ENCODE peak calls at places on chromosomes 7 and 10, in five cellular contexts. S is H1, P is H9, H is trophoblast cell, L is mesenchymal stem cell. J is an unnamed sample.
A peak's percentile ranks its signal among the peaks of the same experiment; 100 is the strongest.

GRCh38 chr10:125812128-125812527 is 10.9 kb downstream of the UROS start:
- DNase-seq in S (no peak), P (no peak), H (no peak), L (no peak), J (no peak)

GRCh38 chr10:22988581-22989360 is 60.9 kb downstream of the ARMC3 start:
- DNase-seq in S (no peak), P (no peak), H (peak; percentile 89), L (peak; percentile 65), J (peak; percentile 60)

GRCh38 chr7:80263321-80263720 is 128.7 kb downstream of the GNAI1 start:
- DNase-seq in S (no peak), P (no peak), H (no peak), L (no peak), J (no peak)

GRCh38 chr10:86668297-86669165 is at the start of gene LDB3:
- DNase-seq in S (no peak), P (no peak), H (no peak), L (peak; percentile 51), J (no peak)

GRCh38 chr10:78515037-78515872 is 481.6 kb downstream of the RPS24 start:
- DNase-seq in S (no peak), P (peak; percentile 4), H (peak; percentile 21), L (no peak), J (no peak)

GRCh38 chr7:28564755-28565374 is 152.5 kb downstream of the CREB5 start:
- DNase-seq in S (no peak), P (no peak), H (no peak), L (no peak), J (no peak)

GRCh38 chr10:117699436-117700075 is 157.0 kb downstream of the EMX2 start:
- DNase-seq in S (no peak), P (no peak), H (no peak), L (no peak), J (no peak)

GRCh38 chr10:58209669-58210068 is 58.0 kb downstream of the IPMK start:
- DNase-seq in S (no peak), P (no peak), H (no peak), L (no peak), J (no peak)

GRCh38 chr10:87547734-87548311 is 43.1 kb downstream of the MINPP1 start:
- DNase-seq in S (no peak), P (no peak), H (peak; percentile 23), L (peak; percentile 71), J (peak; percentile 6)

GRCh38 chr10:58174831-58175230 is 92.9 kb downstream of the IPMK start:
- DNase-seq in S (no peak), P (no peak), H (no peak), L (no peak), J (no peak)

GRCh38 chr7:96408881-96409280 is 87.0 kb upstream of the SLC25A13 start:
- DNase-seq in S (no peak), P (no peak), H (no peak), L (no peak), J (no peak)

GRCh38 chr7:96410440-96410839 is 88.5 kb upstream of the SLC25A13 start:
- DNase-seq in S (no peak), P (no peak), H (no peak), L (no peak), J (no peak)

GRCh38 chr7:96402913-96403312 is 81.0 kb upstream of the SLC25A13 start:
- DNase-seq in S (no peak), P (no peak), H (no peak), L (no peak), J (no peak)

DNA sequence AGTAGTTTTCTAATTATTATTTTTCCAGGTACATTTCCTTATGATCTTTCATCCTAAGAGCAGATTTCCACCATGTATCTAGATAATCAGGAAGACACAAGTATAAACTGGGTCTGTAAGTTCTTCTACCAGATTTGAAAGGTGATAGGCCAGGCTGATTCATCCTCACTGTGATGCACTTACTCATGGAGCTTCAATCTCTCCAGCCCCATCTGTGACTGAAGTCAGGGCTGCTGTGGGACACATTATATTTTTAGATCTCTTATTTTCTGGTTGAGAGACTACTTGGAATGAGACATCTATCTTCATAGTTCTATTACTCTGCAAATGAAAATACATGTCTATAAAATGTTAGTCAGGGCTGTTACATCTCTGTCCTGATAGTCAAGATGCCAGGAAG is 85.5 kb upstream of the SLC25A13 start:
- DNase-seq in S (no peak), P (no peak), H (peak; percentile 29), L (peak; percentile 11), J (no peak)
- H3K27ac ChIP-seq in S (no peak overlapping the region), P (no peak overlapping the region), H (no peak overlapping the region), L (no peak overlapping the region), J (no peak overlapping the region)

GRCh38 chr7:155469311-155470185 is 11.6 kb downstream of the EN2 start:
- DNase-seq in S (no peak), P (no peak), H (no peak), L (no peak), J (no peak)

GRCh38 chr7:155471728-155472127 is 13.8 kb downstream of the EN2 start:
- DNase-seq in S (no peak), P (peak; percentile 24), H (no peak), L (no peak), J (no peak)

GRCh38 chr7:155467846-155468821 is 10.2 kb downstream of the EN2 start:
- DNase-seq in S (no peak), P (peak; percentile 71), H (no peak), L (no peak), J (no peak)

GRCh38 chr7:155470186-155470487 is 12.2 kb downstream of the EN2 start:
- DNase-seq in S (no peak), P (no peak), H (no peak), L (no peak), J (no peak)

DNA sequence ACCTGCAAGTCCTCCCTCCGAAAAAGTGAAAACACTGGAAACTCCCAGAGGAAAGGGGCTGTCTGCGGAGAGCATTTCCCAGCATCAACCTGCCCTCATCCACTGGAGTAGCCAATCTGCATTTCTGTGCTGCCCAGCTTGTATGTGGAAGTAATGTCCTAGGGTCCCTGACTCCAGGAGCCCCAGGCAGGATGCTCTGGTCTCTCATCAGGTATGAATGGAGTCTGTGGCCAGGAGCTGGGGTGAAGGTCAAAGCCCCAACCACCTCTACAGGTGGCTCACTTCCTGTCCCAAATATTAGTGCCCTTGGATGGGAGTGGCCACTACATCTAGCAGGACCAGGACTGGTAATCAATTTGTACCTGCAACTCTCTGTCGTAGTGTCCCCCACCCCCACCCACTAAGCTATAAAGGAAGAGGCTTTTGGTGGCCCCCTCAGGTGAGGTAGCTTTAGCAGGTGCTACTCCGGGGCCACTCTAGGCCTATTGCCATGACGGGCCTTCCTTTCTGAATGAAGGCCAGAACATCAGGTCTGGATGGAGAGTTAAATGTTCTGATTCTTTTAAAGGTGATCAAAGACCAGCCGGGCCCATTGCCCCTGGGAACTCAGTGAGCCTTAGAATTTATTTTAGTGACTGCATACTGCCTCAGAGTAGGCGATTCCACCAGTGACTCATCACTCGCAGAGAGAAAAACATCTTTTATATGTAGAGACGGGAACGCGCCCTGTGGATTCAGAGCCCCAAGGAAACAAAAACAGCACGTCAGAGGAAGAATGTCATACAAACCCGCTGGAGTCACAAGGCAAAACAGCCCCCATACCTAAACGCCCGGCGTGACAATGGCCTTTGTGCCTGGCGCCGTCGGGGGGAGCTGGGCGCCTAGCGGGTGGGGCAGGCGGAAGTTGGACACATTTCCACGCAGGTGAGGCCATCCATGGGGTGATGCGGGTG is 13.0 kb downstream of the EN2 start:
- DNase-seq in S (no peak), P (peak; percentile 25), H (no peak), L (no peak), J (no peak)
- H2BK12ac ChIP-seq in S (peak overlapping the region; percentile 55), P (no peak overlapping the region), H (no peak overlapping the region), L (no peak overlapping the region), J (no peak overlapping the region)

GRCh38 chr10:34187201-34187600 is 627.9 kb downstream of the PARD3 start:
- DNase-seq in S (no peak), P (no peak), H (no peak), L (peak; percentile 23), J (no peak)

GRCh38 chr10:34186013-34186412 is 629.1 kb downstream of the PARD3 start:
- DNase-seq in S (no peak), P (no peak), H (no peak), L (no peak), J (no peak)

GRCh38 chr10:34189830-34190229 is 625.3 kb downstream of the PARD3 start:
- DNase-seq in S (no peak), P (no peak), H (no peak), L (no peak), J (no peak)

GRCh38 chr10:34186740-34187139 is 628.4 kb downstream of the PARD3 start:
- DNase-seq in S (no peak), P (no peak), H (no peak), L (no peak), J (no peak)

DNA sequence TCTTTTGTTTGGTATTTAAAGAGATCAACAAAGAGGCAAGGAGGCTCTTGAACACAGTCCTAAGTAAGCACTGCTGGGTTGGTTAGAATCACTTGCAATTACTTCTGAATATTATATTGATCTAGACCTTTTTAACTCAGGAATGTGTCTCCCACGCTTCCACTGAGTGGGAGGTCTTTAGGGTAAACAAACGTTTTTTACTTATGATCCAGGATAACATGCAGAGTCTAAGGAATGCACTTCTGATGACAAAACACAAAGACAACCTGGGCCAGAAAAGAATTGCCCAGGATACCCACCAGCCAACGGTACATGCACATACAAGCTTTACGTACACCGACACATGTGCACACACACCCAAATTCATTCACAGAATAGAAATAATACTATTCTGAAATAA is 626.9 kb downstream of the PARD3 start:
- DNase-seq in S (no peak), P (no peak), H (no peak), L (no peak), J (no peak)
- H3K27ac ChIP-seq in S (no peak overlapping the region), P (no peak overlapping the region), H (no peak overlapping the region), L (no peak overlapping the region), J (no peak overlapping the region)

GRCh38 chr7:129599174-129599573 is 12.3 kb upstream of the NRF1 start:
- DNase-seq in S (no peak), P (no peak), H (no peak), L (no peak), J (no peak)

GRCh38 chr7:129591868-129592267 is 19.7 kb upstream of the NRF1 start:
- DNase-seq in S (no peak), P (no peak), H (peak; percentile 91), L (no peak), J (no peak)

GRCh38 chr7:129597672-129598071 is 13.8 kb upstream of the NRF1 start:
- DNase-seq in S (no peak), P (no peak), H (no peak), L (no peak), J (no peak)
- H2BK12ac ChIP-seq in S (no peak overlapping the region), P (no peak overlapping the region), H (no peak overlapping the region), L (no peak overlapping the region), J (no peak overlapping the region)

DNA sequence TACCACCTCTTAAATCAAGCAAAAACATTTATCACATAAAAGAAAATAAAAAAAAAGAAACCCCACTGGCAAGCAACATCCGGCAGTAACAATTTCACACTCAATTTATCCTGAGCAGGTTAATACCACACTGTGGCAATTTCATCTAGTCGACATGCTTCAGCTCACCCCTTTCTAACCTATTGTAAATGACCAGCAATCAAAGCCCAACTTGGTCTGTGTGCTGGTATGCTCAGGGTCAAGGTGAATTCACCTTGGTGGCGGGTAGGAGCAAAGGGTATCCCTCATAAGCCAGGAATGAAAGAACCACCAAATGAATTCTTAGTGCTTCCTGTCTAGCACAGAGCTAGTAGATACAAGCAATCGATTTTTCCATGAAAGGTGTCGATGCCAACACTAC is 109.1 kb upstream of the AFAP1L2 start:
- DNase-seq in S (no peak), P (no peak), H (no peak), L (no peak), J (no peak)
- H3K27ac ChIP-seq in S (no peak overlapping the region), P (no peak overlapping the region), H (no peak overlapping the region), L (no peak overlapping the region), J (no peak overlapping the region)

GRCh38 chr10:48772059-48772458 is 87.4 kb downstream of the WDFY4 start:
- DNase-seq in S (no peak), P (no peak), H (no peak), L (no peak), J (no peak)
- H2BK12ac ChIP-seq in S (peak overlapping the region; percentile 50), P (no peak overlapping the region), H (no peak overlapping the region), L (no peak overlapping the region), J (no peak overlapping the region)

J was measured in neuronal stem cell.